ENCODE peak calls at places on chromosomes 5 and 9, in six cellular contexts. One of them, this sample, is unnamed.

GRCh38 chr5:157449011-157449723 is 10.8 kb upstream of the NIPAL4 start:
- DNase-seq in hepatic stellate cell: no peak
- DNase-seq in stimulated activated CD8-positive, alpha-beta memory T cell treated with anti-CD3 and anti-CD28 coated beads, Interleukin-4, amount 100 ng/mL, for 1 hour: no peak
- DNase-seq in amniotic stem cell: no peak
- DNase-seq in AG08396: no peak
- DNase-seq in activated CD8-positive, alpha-beta T cell treated with anti-CD3 and anti-CD28 coated beads, Interleukin-2, amount 10 ng/mL, durations not matched to agents 7 days and 5 days: no peak
- DNase-seq in this sample: no peak

GRCh38 chr9:68710082-68710481 is 5.0 kb downstream of the PIP5K1B start:
- DNase-seq in hepatic stellate cell: no peak
- DNase-seq in stimulated activated CD8-positive, alpha-beta memory T cell treated with anti-CD3 and anti-CD28 coated beads, Interleukin-4, amount 100 ng/mL, for 1 hour: no peak
- DNase-seq in amniotic stem cell: no peak
- DNase-seq in AG08396: no peak
- DNase-seq in activated CD8-positive, alpha-beta T cell treated with anti-CD3 and anti-CD28 coated beads, Interleukin-2, amount 10 ng/mL, durations not matched to agents 7 days and 5 days: no peak
- DNase-seq in this sample: no peak

GRCh38 chr5:170164921-170165320 is 59.2 kb downstream of the FOXI1 start:
- DNase-seq in hepatic stellate cell: no peak
- DNase-seq in stimulated activated CD8-positive, alpha-beta memory T cell treated with anti-CD3 and anti-CD28 coated beads, Interleukin-4, amount 100 ng/mL, for 1 hour: no peak
- DNase-seq in amniotic stem cell: no peak
- DNase-seq in AG08396: no peak
- DNase-seq in activated CD8-positive, alpha-beta T cell treated with anti-CD3 and anti-CD28 coated beads, Interleukin-2, amount 10 ng/mL, durations not matched to agents 7 days and 5 days: no peak
- DNase-seq in this sample: no peak

GRCh38 chr5:126544087-126544740 is 50.8 kb downstream of the ALDH7A1 start:
- DNase-seq in hepatic stellate cell: peak
- DNase-seq in stimulated activated CD8-positive, alpha-beta memory T cell treated with anti-CD3 and anti-CD28 coated beads, Interleukin-4, amount 100 ng/mL, for 1 hour: no peak
- DNase-seq in amniotic stem cell: peak
- DNase-seq in AG08396: peak
- DNase-seq in activated CD8-positive, alpha-beta T cell treated with anti-CD3 and anti-CD28 coated beads, Interleukin-2, amount 10 ng/mL, durations not matched to agents 7 days and 5 days: peak
- DNase-seq in this sample: no peak

GRCh38 chr5:96324708-96325107 is 108.3 kb downstream of the PCSK1 start:
- DNase-seq in hepatic stellate cell: no peak
- DNase-seq in stimulated activated CD8-positive, alpha-beta memory T cell treated with anti-CD3 and anti-CD28 coated beads, Interleukin-4, amount 100 ng/mL, for 1 hour: no peak
- DNase-seq in amniotic stem cell: no peak
- DNase-seq in AG08396: no peak
- DNase-seq in activated CD8-positive, alpha-beta T cell treated with anti-CD3 and anti-CD28 coated beads, Interleukin-2, amount 10 ng/mL, durations not matched to agents 7 days and 5 days: no peak
- DNase-seq in this sample: peak

GRCh38 chr9:131654857-131655577 is 84.9 kb downstream of the RAPGEF1 start:
- DNase-seq in hepatic stellate cell: no peak
- DNase-seq in stimulated activated CD8-positive, alpha-beta memory T cell treated with anti-CD3 and anti-CD28 coated beads, Interleukin-4, amount 100 ng/mL, for 1 hour: no peak
- DNase-seq in amniotic stem cell: no peak
- DNase-seq in AG08396: no peak
- DNase-seq in activated CD8-positive, alpha-beta T cell treated with anti-CD3 and anti-CD28 coated beads, Interleukin-2, amount 10 ng/mL, durations not matched to agents 7 days and 5 days: no peak
- DNase-seq in this sample: no peak

GRCh38 chr9:95229230-95229933 is 88.1 kb downstream of the FANCC start:
- DNase-seq in hepatic stellate cell: no peak
- DNase-seq in stimulated activated CD8-positive, alpha-beta memory T cell treated with anti-CD3 and anti-CD28 coated beads, Interleukin-4, amount 100 ng/mL, for 1 hour: no peak
- DNase-seq in amniotic stem cell: no peak
- DNase-seq in AG08396: no peak
- DNase-seq in activated CD8-positive, alpha-beta T cell treated with anti-CD3 and anti-CD28 coated beads, Interleukin-2, amount 10 ng/mL, durations not matched to agents 7 days and 5 days: no peak
- DNase-seq in this sample: no peak

GRCh38 chr5:178287791-178288105 is 55.1 kb upstream of the PHYKPL start:
- DNase-seq in hepatic stellate cell: no peak
- DNase-seq in stimulated activated CD8-positive, alpha-beta memory T cell treated with anti-CD3 and anti-CD28 coated beads, Interleukin-4, amount 100 ng/mL, for 1 hour: no peak
- DNase-seq in amniotic stem cell: no peak
- DNase-seq in AG08396: no peak
- DNase-seq in activated CD8-positive, alpha-beta T cell treated with anti-CD3 and anti-CD28 coated beads, Interleukin-2, amount 10 ng/mL, durations not matched to agents 7 days and 5 days: no peak
- DNase-seq in this sample: no peak

GRCh38 chr9:71814805-71815204 is 46.5 kb upstream of the CEMIP2 start:
- DNase-seq in hepatic stellate cell: no peak
- DNase-seq in stimulated activated CD8-positive, alpha-beta memory T cell treated with anti-CD3 and anti-CD28 coated beads, Interleukin-4, amount 100 ng/mL, for 1 hour: no peak
- DNase-seq in amniotic stem cell: no peak
- DNase-seq in AG08396: no peak
- DNase-seq in activated CD8-positive, alpha-beta T cell treated with anti-CD3 and anti-CD28 coated beads, Interleukin-2, amount 10 ng/mL, durations not matched to agents 7 days and 5 days: no peak
- DNase-seq in this sample: no peak

GRCh38 chr5:146341854-146342253 is 3.2 kb downstream of the POU4F3 start:
- DNase-seq in hepatic stellate cell: no peak
- DNase-seq in stimulated activated CD8-positive, alpha-beta memory T cell treated with anti-CD3 and anti-CD28 coated beads, Interleukin-4, amount 100 ng/mL, for 1 hour: no peak
- DNase-seq in amniotic stem cell: no peak
- DNase-seq in AG08396: no peak
- DNase-seq in activated CD8-positive, alpha-beta T cell treated with anti-CD3 and anti-CD28 coated beads, Interleukin-2, amount 10 ng/mL, durations not matched to agents 7 days and 5 days: no peak
- DNase-seq in this sample: no peak

GRCh38 chr5:7422719-7423118 is 26.8 kb downstream of the ADCY2 start:
- DNase-seq in hepatic stellate cell: no peak
- DNase-seq in stimulated activated CD8-positive, alpha-beta memory T cell treated with anti-CD3 and anti-CD28 coated beads, Interleukin-4, amount 100 ng/mL, for 1 hour: no peak
- DNase-seq in amniotic stem cell: no peak
- DNase-seq in AG08396: no peak
- DNase-seq in activated CD8-positive, alpha-beta T cell treated with anti-CD3 and anti-CD28 coated beads, Interleukin-2, amount 10 ng/mL, durations not matched to agents 7 days and 5 days: no peak
- DNase-seq in this sample: no peak

GRCh38 chr9:90555351-90556057 is 87.1 kb downstream of the DIRAS2 start:
- DNase-seq in hepatic stellate cell: no peak
- DNase-seq in stimulated activated CD8-positive, alpha-beta memory T cell treated with anti-CD3 and anti-CD28 coated beads, Interleukin-4, amount 100 ng/mL, for 1 hour: no peak
- DNase-seq in amniotic stem cell: no peak
- DNase-seq in AG08396: no peak
- DNase-seq in activated CD8-positive, alpha-beta T cell treated with anti-CD3 and anti-CD28 coated beads, Interleukin-2, amount 10 ng/mL, durations not matched to agents 7 days and 5 days: no peak
- DNase-seq in this sample: no peak

GRCh38 chr9:134313470-134313869 is 12.8 kb upstream of the RXRA start:
- DNase-seq in hepatic stellate cell: no peak
- DNase-seq in stimulated activated CD8-positive, alpha-beta memory T cell treated with anti-CD3 and anti-CD28 coated beads, Interleukin-4, amount 100 ng/mL, for 1 hour: no peak
- DNase-seq in amniotic stem cell: no peak
- DNase-seq in AG08396: no peak
- DNase-seq in activated CD8-positive, alpha-beta T cell treated with anti-CD3 and anti-CD28 coated beads, Interleukin-2, amount 10 ng/mL, durations not matched to agents 7 days and 5 days: no peak
- DNase-seq in this sample: no peak

GRCh38 chr5:122366501-122366900 is 54.5 kb downstream of the SNCAIP start:
- DNase-seq in hepatic stellate cell: no peak
- DNase-seq in stimulated activated CD8-positive, alpha-beta memory T cell treated with anti-CD3 and anti-CD28 coated beads, Interleukin-4, amount 100 ng/mL, for 1 hour: no peak
- DNase-seq in amniotic stem cell: no peak
- DNase-seq in AG08396: no peak
- DNase-seq in activated CD8-positive, alpha-beta T cell treated with anti-CD3 and anti-CD28 coated beads, Interleukin-2, amount 10 ng/mL, durations not matched to agents 7 days and 5 days: no peak
- DNase-seq in this sample: no peak

GRCh38 chr5:55570026-55570425 is 35.3 kb upstream of the PLPP1 start:
- DNase-seq in hepatic stellate cell: peak
- DNase-seq in stimulated activated CD8-positive, alpha-beta memory T cell treated with anti-CD3 and anti-CD28 coated beads, Interleukin-4, amount 100 ng/mL, for 1 hour: no peak
- DNase-seq in amniotic stem cell: peak
- DNase-seq in AG08396: peak
- DNase-seq in activated CD8-positive, alpha-beta T cell treated with anti-CD3 and anti-CD28 coated beads, Interleukin-2, amount 10 ng/mL, durations not matched to agents 7 days and 5 days: no peak
- DNase-seq in this sample: no peak

GRCh38 chr5:113117543-113118110 is 141.0 kb downstream of the DCP2 start:
- DNase-seq in hepatic stellate cell: no peak
- DNase-seq in stimulated activated CD8-positive, alpha-beta memory T cell treated with anti-CD3 and anti-CD28 coated beads, Interleukin-4, amount 100 ng/mL, for 1 hour: no peak
- DNase-seq in amniotic stem cell: no peak
- DNase-seq in AG08396: no peak
- DNase-seq in activated CD8-positive, alpha-beta T cell treated with anti-CD3 and anti-CD28 coated beads, Interleukin-2, amount 10 ng/mL, durations not matched to agents 7 days and 5 days: no peak
- DNase-seq in this sample: no peak

GRCh38 chr5:50658243-50658642 is 8.2 kb upstream of the PARP8 start:
- DNase-seq in hepatic stellate cell: no peak
- DNase-seq in stimulated activated CD8-positive, alpha-beta memory T cell treated with anti-CD3 and anti-CD28 coated beads, Interleukin-4, amount 100 ng/mL, for 1 hour: no peak
- DNase-seq in amniotic stem cell: no peak
- DNase-seq in AG08396: no peak
- DNase-seq in activated CD8-positive, alpha-beta T cell treated with anti-CD3 and anti-CD28 coated beads, Interleukin-2, amount 10 ng/mL, durations not matched to agents 7 days and 5 days: no peak
- DNase-seq in this sample: no peak

GRCh38 chr5:146068136-146068717 is 37.1 kb downstream of the PLAC8L1 start:
- DNase-seq in hepatic stellate cell: no peak
- DNase-seq in stimulated activated CD8-positive, alpha-beta memory T cell treated with anti-CD3 and anti-CD28 coated beads, Interleukin-4, amount 100 ng/mL, for 1 hour: no peak
- DNase-seq in amniotic stem cell: no peak
- DNase-seq in AG08396: no peak
- DNase-seq in activated CD8-positive, alpha-beta T cell treated with anti-CD3 and anti-CD28 coated beads, Interleukin-2, amount 10 ng/mL, durations not matched to agents 7 days and 5 days: no peak
- DNase-seq in this sample: no peak

GRCh38 chr5:44001675-44002380 is 387.4 kb downstream of the FGF10 start:
- DNase-seq in hepatic stellate cell: no peak
- DNase-seq in stimulated activated CD8-positive, alpha-beta memory T cell treated with anti-CD3 and anti-CD28 coated beads, Interleukin-4, amount 100 ng/mL, for 1 hour: no peak
- DNase-seq in amniotic stem cell: no peak
- DNase-seq in AG08396: no peak
- DNase-seq in activated CD8-positive, alpha-beta T cell treated with anti-CD3 and anti-CD28 coated beads, Interleukin-2, amount 10 ng/mL, durations not matched to agents 7 days and 5 days: no peak
- DNase-seq in this sample: no peak

GRCh38 chr5:761206-761771 is 23.2 kb downstream of the ZDHHC11B start:
- DNase-seq in hepatic stellate cell: no peak
- DNase-seq in stimulated activated CD8-positive, alpha-beta memory T cell treated with anti-CD3 and anti-CD28 coated beads, Interleukin-4, amount 100 ng/mL, for 1 hour: no peak
- DNase-seq in amniotic stem cell: no peak
- DNase-seq in AG08396: no peak
- DNase-seq in activated CD8-positive, alpha-beta T cell treated with anti-CD3 and anti-CD28 coated beads, Interleukin-2, amount 10 ng/mL, durations not matched to agents 7 days and 5 days: peak
- DNase-seq in this sample: no peak

GRCh38 chr9:107750741-107751521 is 261.4 kb upstream of the KLF4 start:
- DNase-seq in hepatic stellate cell: peak
- DNase-seq in stimulated activated CD8-positive, alpha-beta memory T cell treated with anti-CD3 and anti-CD28 coated beads, Interleukin-4, amount 100 ng/mL, for 1 hour: no peak
- DNase-seq in amniotic stem cell: peak
- DNase-seq in AG08396: peak
- DNase-seq in activated CD8-positive, alpha-beta T cell treated with anti-CD3 and anti-CD28 coated beads, Interleukin-2, amount 10 ng/mL, durations not matched to agents 7 days and 5 days: no peak
- DNase-seq in this sample: peak

This sample was measured in AG04450.